ENCODE peak calls at places on chromosomes 1 and 21, in seven cellular contexts. One of them, this sample, is unnamed.

GRCh38 chr1:218585565-218586184 is 240.5 kb downstream of the TGFB2 start:
- DNase-seq in aorta: no peak
- DNase-seq in HFF-Myc: no peak
- DNase-seq in adipocyte: peak
- DNase-seq in naive thymus-derived CD4-positive, alpha-beta T cell: no peak
- DNase-seq in Panc1: peak
- DNase-seq in tibial nerve: no peak
- DNase-seq in this sample: no peak

GRCh38 chr21:44300262-44300959 is 558 bp downstream of the PFKL start:
- DNase-seq in aorta: peak
- DNase-seq in HFF-Myc: no peak
- DNase-seq in adipocyte: peak
- DNase-seq in naive thymus-derived CD4-positive, alpha-beta T cell: no peak
- DNase-seq in Panc1: no peak
- DNase-seq in tibial nerve: peak
- DNase-seq in this sample: peak

GRCh38 chr1:209202826-209203439 is 380.6 kb upstream of the CAMK1G start:
- DNase-seq in aorta: no peak
- DNase-seq in HFF-Myc: no peak
- DNase-seq in adipocyte: peak
- DNase-seq in naive thymus-derived CD4-positive, alpha-beta T cell: peak
- DNase-seq in Panc1: peak
- DNase-seq in tibial nerve: no peak
- DNase-seq in this sample: peak

GRCh38 chr1:7501259-7501560 is 269.9 kb upstream of the VAMP3 start:
- DNase-seq in aorta: no peak
- DNase-seq in HFF-Myc: no peak
- DNase-seq in adipocyte: no peak
- DNase-seq in naive thymus-derived CD4-positive, alpha-beta T cell: no peak
- DNase-seq in Panc1: no peak
- DNase-seq in tibial nerve: peak
- DNase-seq in this sample: no peak

GRCh38 chr1:237910834-237911233 is 20.1 kb upstream of the ZP4 start:
- DNase-seq in aorta: no peak
- DNase-seq in HFF-Myc: no peak
- DNase-seq in adipocyte: no peak
- DNase-seq in naive thymus-derived CD4-positive, alpha-beta T cell: no peak
- DNase-seq in Panc1: no peak
- DNase-seq in tibial nerve: no peak
- DNase-seq in this sample: no peak

GRCh38 chr1:39575191-39576015 is 1.2 kb downstream of the PABPC4 start:
- DNase-seq in aorta: peak
- DNase-seq in HFF-Myc: no peak
- DNase-seq in adipocyte: peak
- DNase-seq in naive thymus-derived CD4-positive, alpha-beta T cell: peak
- DNase-seq in Panc1: no peak
- DNase-seq in tibial nerve: no peak
- DNase-seq in this sample: no peak

GRCh38 chr1:212721388-212722247 is 22.0 kb upstream of the BATF3 start:
- DNase-seq in aorta: no peak
- DNase-seq in HFF-Myc: peak
- DNase-seq in adipocyte: peak
- DNase-seq in naive thymus-derived CD4-positive, alpha-beta T cell: no peak
- DNase-seq in Panc1: peak
- DNase-seq in tibial nerve: no peak
- DNase-seq in this sample: no peak

GRCh38 chr1:204431310-204432184 is 19.9 kb upstream of the PPP1R15B start:
- DNase-seq in aorta: peak
- DNase-seq in HFF-Myc: no peak
- DNase-seq in adipocyte: peak
- DNase-seq in naive thymus-derived CD4-positive, alpha-beta T cell: peak
- DNase-seq in Panc1: peak
- DNase-seq in tibial nerve: peak
- DNase-seq in this sample: peak

GRCh38 chr21:41458559-41458958 is 32.5 kb downstream of the MX1 start:
- DNase-seq in aorta: no peak
- DNase-seq in HFF-Myc: no peak
- DNase-seq in adipocyte: no peak
- DNase-seq in naive thymus-derived CD4-positive, alpha-beta T cell: no peak
- DNase-seq in Panc1: no peak
- DNase-seq in tibial nerve: no peak
- DNase-seq in this sample: no peak

GRCh38 chr1:18554597-18554996 is 73.9 kb downstream of the KLHDC7A start:
- DNase-seq in aorta: no peak
- DNase-seq in HFF-Myc: no peak
- DNase-seq in adipocyte: no peak
- DNase-seq in naive thymus-derived CD4-positive, alpha-beta T cell: no peak
- DNase-seq in Panc1: no peak
- DNase-seq in tibial nerve: no peak
- DNase-seq in this sample: no peak

GRCh38 chr21:44291078-44291935 is 5.6 kb downstream of the AIRE start:
- DNase-seq in aorta: no peak
- DNase-seq in HFF-Myc: no peak
- DNase-seq in adipocyte: no peak
- DNase-seq in naive thymus-derived CD4-positive, alpha-beta T cell: no peak
- DNase-seq in Panc1: no peak
- DNase-seq in tibial nerve: no peak
- DNase-seq in this sample: no peak

GRCh38 chr21:17819878-17820232 is 699 bp upstream of the C21orf91 start:
- DNase-seq in aorta: no peak
- DNase-seq in HFF-Myc: peak
- DNase-seq in adipocyte: no peak
- DNase-seq in naive thymus-derived CD4-positive, alpha-beta T cell: no peak
- DNase-seq in Panc1: no peak
- DNase-seq in tibial nerve: peak
- DNase-seq in this sample: no peak

GRCh38 chr21:30382201-30382600 is 10.1 kb upstream of the KRTAP13-2 start:
- DNase-seq in aorta: no peak
- DNase-seq in HFF-Myc: no peak
- DNase-seq in adipocyte: no peak
- DNase-seq in naive thymus-derived CD4-positive, alpha-beta T cell: no peak
- DNase-seq in Panc1: no peak
- DNase-seq in tibial nerve: no peak
- DNase-seq in this sample: no peak

GRCh38 chr1:29249170-29249691 is 12.9 kb downstream of the PTPRU start:
- DNase-seq in aorta: no peak
- DNase-seq in HFF-Myc: no peak
- DNase-seq in adipocyte: no peak
- DNase-seq in naive thymus-derived CD4-positive, alpha-beta T cell: no peak
- DNase-seq in Panc1: no peak
- DNase-seq in tibial nerve: no peak
- DNase-seq in this sample: peak

GRCh38 chr1:218397752-218398339 is 52.7 kb downstream of the TGFB2 start:
- DNase-seq in aorta: no peak
- DNase-seq in HFF-Myc: no peak
- DNase-seq in adipocyte: no peak
- DNase-seq in naive thymus-derived CD4-positive, alpha-beta T cell: no peak
- DNase-seq in Panc1: no peak
- DNase-seq in tibial nerve: no peak
- DNase-seq in this sample: no peak

GRCh38 chr1:85427358-85427757 is 37.6 kb downstream of the DDAH1 start:
- DNase-seq in aorta: no peak
- DNase-seq in HFF-Myc: no peak
- DNase-seq in adipocyte: peak
- DNase-seq in naive thymus-derived CD4-positive, alpha-beta T cell: no peak
- DNase-seq in Panc1: no peak
- DNase-seq in tibial nerve: no peak
- DNase-seq in this sample: no peak

DNA sequence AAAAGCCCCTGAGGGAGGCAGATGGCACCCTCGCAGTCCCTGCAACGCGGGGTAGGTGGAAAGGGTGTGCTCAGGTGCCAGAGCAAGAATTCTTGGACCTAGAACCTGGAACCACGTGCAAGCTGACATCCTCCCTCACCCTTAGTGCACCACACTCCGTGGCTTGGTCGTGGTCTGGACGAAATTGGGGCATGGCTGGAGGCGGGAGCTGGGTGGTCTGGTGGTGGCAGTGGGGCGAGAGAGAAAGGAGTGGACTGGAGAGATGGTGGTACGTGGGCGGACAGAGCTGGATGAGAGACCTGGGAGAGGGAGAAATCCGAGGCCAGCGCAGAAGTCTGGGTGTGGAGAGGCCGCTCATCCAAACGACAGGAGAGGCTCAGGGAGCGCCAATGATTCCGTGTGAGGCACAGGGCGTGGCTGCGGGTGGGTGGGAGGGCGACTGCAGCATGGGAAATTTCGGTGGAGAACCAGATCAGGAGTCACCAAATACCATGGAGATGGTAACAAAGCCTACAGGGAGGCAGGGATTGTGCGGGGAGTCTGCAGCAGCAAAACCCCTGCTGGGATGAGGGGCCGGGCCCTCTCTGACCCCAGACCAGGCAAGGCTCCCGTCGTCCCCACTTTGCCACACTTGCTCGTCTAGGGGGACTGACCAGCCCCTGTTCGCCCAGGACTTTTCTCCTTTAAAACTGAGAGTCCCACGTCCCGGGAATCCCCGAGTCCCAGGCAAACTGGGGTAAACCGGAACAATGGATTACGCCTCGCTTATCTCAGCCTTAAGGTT is 31.9 kb downstream of the CDCP2 start:
- DNase-seq in aorta: no peak
- DNase-seq in HFF-Myc: no peak
- DNase-seq in adipocyte: no peak
- DNase-seq in naive thymus-derived CD4-positive, alpha-beta T cell: no peak
- DNase-seq in Panc1: no peak
- DNase-seq in tibial nerve: no peak
- DNase-seq in this sample: no peak
- H3K4me3 ChIP-seq in aorta: no peak
- H3K4me3 ChIP-seq in HFF-Myc: no peak
- H3K4me3 ChIP-seq in adipocyte: peak
- H3K4me3 ChIP-seq in naive thymus-derived CD4-positive, alpha-beta T cell: no peak
- H3K4me3 ChIP-seq in Panc1: no peak
- H3K4me3 ChIP-seq in tibial nerve: no peak
- H3K4me3 ChIP-seq in this sample: no peak

DNA sequence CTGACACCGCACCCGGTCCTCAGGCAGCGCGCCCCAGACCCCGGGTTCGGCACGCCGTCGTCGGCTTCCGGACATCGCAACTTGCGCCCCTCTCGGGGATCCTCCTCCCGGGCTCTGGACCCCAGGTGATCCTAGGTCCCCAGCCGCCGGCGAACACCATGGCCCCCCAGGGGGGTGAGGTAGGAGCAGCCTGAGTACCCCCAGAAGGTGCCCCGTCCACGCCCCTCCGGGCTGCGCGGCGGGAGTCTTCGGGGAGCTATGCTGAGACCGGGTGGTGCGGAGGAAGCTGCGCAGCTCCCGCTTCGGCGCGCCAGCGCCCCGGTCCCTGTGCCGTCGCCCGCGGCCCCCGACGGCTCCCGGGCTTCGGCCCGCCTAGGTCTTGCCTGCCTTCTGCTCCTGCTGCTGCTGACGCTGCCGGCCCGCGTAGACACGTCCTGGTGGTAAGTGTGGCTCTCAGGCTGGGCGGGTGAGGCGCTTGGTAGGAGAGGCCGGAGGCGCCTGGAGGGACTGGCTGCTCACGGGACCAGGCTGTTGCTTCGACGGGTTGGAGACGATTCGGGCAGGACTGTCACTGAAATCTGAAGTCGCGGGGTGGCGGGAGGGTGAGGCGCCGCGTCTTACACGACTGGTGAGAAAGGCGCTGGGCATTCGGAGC is 367 bp downstream of the WNT2B start:
- DNase-seq in aorta: peak
- DNase-seq in HFF-Myc: no peak
- DNase-seq in adipocyte: no peak
- DNase-seq in naive thymus-derived CD4-positive, alpha-beta T cell: peak
- DNase-seq in Panc1: no peak
- DNase-seq in tibial nerve: no peak
- DNase-seq in this sample: no peak
- H3K4me3 ChIP-seq in aorta: peak
- H3K4me3 ChIP-seq in HFF-Myc: peak
- H3K4me3 ChIP-seq in adipocyte: peak
- H3K4me3 ChIP-seq in naive thymus-derived CD4-positive, alpha-beta T cell: peak
- H3K4me3 ChIP-seq in Panc1: peak
- H3K4me3 ChIP-seq in tibial nerve: peak
- H3K4me3 ChIP-seq in this sample: peak

GRCh38 chr1:220528679-220529529 is 968 bp downstream of the MARK1 start:
- DNase-seq in aorta: peak
- DNase-seq in HFF-Myc: no peak
- DNase-seq in adipocyte: peak
- DNase-seq in naive thymus-derived CD4-positive, alpha-beta T cell: no peak
- DNase-seq in Panc1: no peak
- DNase-seq in tibial nerve: no peak
- DNase-seq in this sample: peak
- H3K4me3 ChIP-seq in aorta: peak
- H3K4me3 ChIP-seq in HFF-Myc: peak
- H3K4me3 ChIP-seq in adipocyte: peak
- H3K4me3 ChIP-seq in naive thymus-derived CD4-positive, alpha-beta T cell: peak
- H3K4me3 ChIP-seq in Panc1: peak
- H3K4me3 ChIP-seq in tibial nerve: peak
- H3K4me3 ChIP-seq in this sample: peak

GRCh38 chr1:3073520-3074296 is 4.7 kb downstream of the PRDM16 start:
- DNase-seq in aorta: no peak
- DNase-seq in HFF-Myc: no peak
- DNase-seq in adipocyte: no peak
- DNase-seq in naive thymus-derived CD4-positive, alpha-beta T cell: no peak
- DNase-seq in Panc1: no peak
- DNase-seq in tibial nerve: no peak
- DNase-seq in this sample: no peak

GRCh38 chr1:3072948-3073519 is 4.0 kb downstream of the PRDM16 start:
- DNase-seq in aorta: no peak
- DNase-seq in HFF-Myc: no peak
- DNase-seq in adipocyte: no peak
- DNase-seq in naive thymus-derived CD4-positive, alpha-beta T cell: no peak
- DNase-seq in Panc1: no peak
- DNase-seq in tibial nerve: no peak
- DNase-seq in this sample: no peak

GRCh38 chr1:3070654-3071506 is 1.9 kb downstream of the PRDM16 start:
- DNase-seq in aorta: peak
- DNase-seq in HFF-Myc: no peak
- DNase-seq in adipocyte: peak
- DNase-seq in naive thymus-derived CD4-positive, alpha-beta T cell: no peak
- DNase-seq in Panc1: no peak
- DNase-seq in tibial nerve: no peak
- DNase-seq in this sample: peak

GRCh38 chr1:3071507-3072177 is 2.6 kb downstream of the PRDM16 start:
- DNase-seq in aorta: peak
- DNase-seq in HFF-Myc: no peak
- DNase-seq in adipocyte: no peak
- DNase-seq in naive thymus-derived CD4-positive, alpha-beta T cell: no peak
- DNase-seq in Panc1: no peak
- DNase-seq in tibial nerve: no peak
- DNase-seq in this sample: no peak

DNA sequence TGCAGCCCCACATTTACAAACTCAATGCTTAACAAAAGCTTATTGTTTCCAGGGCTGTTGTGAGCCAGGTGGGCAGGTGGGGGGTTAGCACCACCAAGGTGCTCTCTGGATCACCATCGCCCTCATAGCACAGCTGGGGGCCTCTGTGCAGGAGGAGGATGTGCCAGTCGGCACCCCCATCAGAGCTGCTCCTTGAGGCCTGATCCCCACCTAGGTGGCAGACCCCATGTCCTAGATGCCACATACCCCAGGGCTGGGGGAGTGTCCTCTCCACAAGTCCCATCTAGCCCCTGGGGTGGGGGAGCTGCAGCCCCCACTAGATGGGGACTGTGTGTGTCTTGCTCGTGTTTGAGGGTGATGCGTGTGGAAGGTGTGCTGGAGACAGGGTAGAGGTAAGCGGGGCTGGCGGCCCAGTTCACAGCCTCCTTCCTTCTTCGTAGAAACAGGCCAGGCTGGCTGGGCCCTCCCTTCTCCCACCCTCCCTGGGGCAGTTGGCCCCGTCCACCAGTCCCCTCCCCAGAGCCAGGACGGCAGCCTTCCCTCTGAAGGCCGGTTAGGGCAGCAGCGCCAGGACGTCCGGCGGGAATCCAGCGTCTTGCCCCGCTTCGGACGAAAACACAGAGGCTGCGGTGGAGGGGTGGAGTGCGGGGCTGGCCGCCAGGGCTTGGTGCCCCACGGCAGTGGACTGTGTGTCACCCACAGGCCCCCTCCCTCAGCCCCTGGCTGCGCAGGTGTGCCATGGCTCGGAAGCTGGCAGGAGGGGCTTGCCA is 3.4 kb downstream of the PRDM16 start:
- DNase-seq in aorta: peak
- DNase-seq in HFF-Myc: no peak
- DNase-seq in adipocyte: no peak
- DNase-seq in naive thymus-derived CD4-positive, alpha-beta T cell: no peak
- DNase-seq in Panc1: no peak
- DNase-seq in tibial nerve: no peak
- DNase-seq in this sample: no peak
- H3K4me3 ChIP-seq in aorta: peak
- H3K4me3 ChIP-seq in HFF-Myc: no peak
- H3K4me3 ChIP-seq in adipocyte: no peak
- H3K4me3 ChIP-seq in naive thymus-derived CD4-positive, alpha-beta T cell: no peak
- H3K4me3 ChIP-seq in Panc1: peak
- H3K4me3 ChIP-seq in tibial nerve: peak
- H3K4me3 ChIP-seq in this sample: no peak